ENCODE peak calls at places on chromosomes 7 and 10, in four cellular contexts. R is HCT116, L is K562, S is GM12878. X is an unnamed sample.
A peak's percentile ranks its signal among the peaks of the same experiment; 100 is the strongest.

GRCh38 chr7:44257618-44258422 is 57.0 kb downstream of the YKT6 start:
- DNase-seq in R (no peak), L (peak; percentile 78), S (peak; percentile 89), X (no peak)

GRCh38 chr10:29022513-29022912 is 266.4 kb upstream of the LYZL1 start:
- DNase-seq in R (no peak), L (no peak), S (no peak), X (no peak)

GRCh38 chr10:73209705-73210104 is 37.4 kb downstream of the DNAJC9 start:
- DNase-seq in R (no peak), L (no peak), S (no peak), X (no peak)

GRCh38 chr7:136104269-136104603 is 127.1 kb upstream of the MTPN start:
- DNase-seq in R (no peak), L (peak; percentile 42), S (no peak), X (no peak)

GRCh38 chr10:125064681-125065492 is 95.5 kb downstream of the CTBP2 start:
- DNase-seq in R (peak; percentile 79), L (no peak), S (peak; percentile 95), X (no peak)

GRCh38 chr7:875476-876076 is 778 bp upstream of the GET4 start:
- DNase-seq in R (no peak), L (no peak), S (no peak), X (no peak)

GRCh38 chr7:158885624-158886023 is 29.3 kb downstream of the DYNC2I1 start:
- DNase-seq in R (no peak), L (peak; percentile 52), S (no peak), X (no peak)

GRCh38 chr7:119935418-119936025 is 337.5 kb upstream of the KCND2 start:
- DNase-seq in R (peak; percentile 32), L (no peak), S (no peak), X (no peak)

GRCh38 chr10:26438534-26439269 is 561 bp downstream of the APBB1IP start:
- DNase-seq in R (no peak), L (no peak), S (no peak), X (no peak)

GRCh38 chr10:60390224-60390626 is 550 bp upstream of the ANK3 start:
- DNase-seq in R (no peak), L (no peak), S (no peak), X (no peak)

GRCh38 chr7:135774284-135774683 is 25.7 kb upstream of the FAM180A start:
- DNase-seq in R (no peak), L (no peak), S (no peak), X (no peak)

GRCh38 chr10:110068780-110069179 is 61.0 kb downstream of the ADD3 start:
- DNase-seq in R (no peak), L (no peak), S (no peak), X (no peak)

GRCh38 chr10:78742730-78743615 is 325.8 kb upstream of the ZMIZ1 start:
- DNase-seq in R (no peak), L (no peak), S (no peak), X (no peak)

GRCh38 chr10:33314788-33315561 is 19.5 kb downstream of the NRP1 start:
- DNase-seq in R (no peak), L (no peak), S (no peak), X (no peak)

GRCh38 chr10:63240807-63241206 is 107.7 kb downstream of the NRBF2 start:
- DNase-seq in R (no peak), L (no peak), S (no peak), X (no peak)

GRCh38 chr10:107544706-107545520 is 380.4 kb upstream of the SORCS1 start:
- DNase-seq in R (no peak), L (no peak), S (no peak), X (no peak)

GRCh38 chr10:132624847-132625839 is 87.6 kb downstream of the INPP5A start:
- DNase-seq in R (no peak), L (no peak), S (no peak), X (no peak)

GRCh38 chr10:87030912-87031635 is 11.0 kb downstream of the FAM25A start:
- DNase-seq in R (no peak), L (no peak), S (no peak), X (no peak)

GRCh38 chr10:45243261-45243660 is 72.1 kb downstream of the OR13A1 start:
- DNase-seq in R (no peak), L (no peak), S (no peak), X (no peak)
- TF ChIP-seq POLR2AphosphoS5 in R (no peak), L (no peak), S (no peak), X (no peak)

GRCh38 chr7:116380030-116380429 is 119.5 kb upstream of the CAV2 start:
- DNase-seq in R (no peak), L (no peak), S (no peak), X (no peak)
- TF ChIP-seq EGR1 in R (no peak), L (no peak), S (no peak), X (no peak)

GRCh38 chr7:140607441-140607989 is 33.1 kb downstream of the DENND2A start:
- DNase-seq in R (no peak), L (no peak), S (no peak), X (no peak)
- TF ChIP-seq POLR2AphosphoS5 in R (no peak), L (no peak), S (no peak), X (no peak)

GRCh38 chr10:70915806-70916205 is 27.4 kb upstream of the PCBD1 start:
- DNase-seq in R (no peak), L (no peak), S (no peak), X (no peak)
- TF ChIP-seq EGR1 in R (no peak), L (no peak), S (no peak), X (no peak)